ENCODE peak calls at places on chromosome 3, in six cellular contexts. S is K562, Z is esophagus muscularis mucosa, V is transverse colon, Q is upper lobe of left lung, W is sigmoid colon. A is an unnamed sample.

GRCh38 chr3:35849496-35849895 is 210.2 kb downstream of the ARPP21 start:
- DNase-seq in S (no peak), Z (no peak), V (no peak), Q (no peak), W (no peak), A (no peak)

GRCh38 chr3:109023656-109024254 is 70.1 kb upstream of the GUCA1C start:
- DNase-seq in S (peak; percentile 23), Z (no peak), V (peak; percentile 22), Q (no peak), W (no peak), A (no peak)

GRCh38 chr3:97579365-97579764 is 185.2 kb upstream of the ARL6 start:
- DNase-seq in S (no peak), Z (no peak), V (no peak), Q (no peak), W (no peak), A (no peak)

GRCh38 chr3:21392521-21392920 is 358.5 kb downstream of the ZNF385D start:
- DNase-seq in S (no peak), Z (no peak), V (no peak), Q (no peak), W (no peak), A (no peak)

GRCh38 chr3:121073011-121073410 is 165.0 kb downstream of the STXBP5L start:
- DNase-seq in S (no peak), Z (no peak), V (no peak), Q (no peak), W (no peak), A (no peak)

GRCh38 chr3:17231537-17232261 is 346.9 kb downstream of the PLCL2 start:
- DNase-seq in S (no peak), Z (no peak), V (no peak), Q (no peak), W (no peak), A (no peak)

GRCh38 chr3:53350652-53351051 is 3.3 kb upstream of the DCP1A start:
- DNase-seq in S (peak; percentile 87), Z (no peak), V (peak; percentile 59), Q (no peak), W (no peak), A (no peak)

GRCh38 chr3:157542711-157543485 is 39.7 kb upstream of the VEPH1 start:
- DNase-seq in S (no peak), Z (no peak), V (peak; percentile 83), Q (peak; percentile 85), W (peak; percentile 86), A (peak; percentile 62)

GRCh38 chr3:63295356-63295755 is 17.2 kb downstream of the SYNPR start:
- DNase-seq in S (no peak), Z (no peak), V (no peak), Q (no peak), W (no peak), A (no peak)

GRCh38 chr3:45631486-45631885 is 36.9 kb downstream of the LIMD1 start:
- DNase-seq in S (peak; percentile 87), Z (no peak), V (no peak), Q (no peak), W (no peak), A (no peak)

GRCh38 chr3:150495149-150495548 is 51.1 kb downstream of the SERP1 start:
- DNase-seq in S (peak; percentile 57), Z (no peak), V (no peak), Q (no peak), W (no peak), A (no peak)

GRCh38 chr3:105538483-105538882 is 171.8 kb downstream of the ALCAM start:
- DNase-seq in S (no peak), Z (no peak), V (no peak), Q (no peak), W (no peak), A (no peak)

GRCh38 chr3:131370935-131371698 is 10.5 kb upstream of the NUDT16 start:
- DNase-seq in S (no peak), Z (no peak), V (no peak), Q (no peak), W (no peak), A (no peak)

GRCh38 chr3:119148493-119149180 is 2.7 kb downstream of the TEX55 start:
- DNase-seq in S (no peak), Z (no peak), V (no peak), Q (no peak), W (no peak), A (no peak)

GRCh38 chr3:53071882-53072431 is 26.1 kb upstream of the SFMBT1 start:
- DNase-seq in S (peak; percentile 56), Z (no peak), V (no peak), Q (no peak), W (peak; percentile 57), A (no peak)

GRCh38 chr3:198079771-198080520 is 119.9 kb downstream of the LMLN start:
- DNase-seq in S (peak; percentile 78), Z (no peak), V (peak; percentile 9), Q (no peak), W (no peak), A (no peak)

GRCh38 chr3:34011171-34012101 is 213.0 kb downstream of the PDCD6IP start:
- DNase-seq in S (peak; percentile 57), Z (no peak), V (no peak), Q (no peak), W (no peak), A (no peak)

GRCh38 chr3:152183473-152183872 is 85.3 kb upstream of the MBNL1 start:
- DNase-seq in S (peak; percentile 88), Z (no peak), V (no peak), Q (no peak), W (no peak), A (peak; percentile 33)

GRCh38 chr3:151124476-151124875 is 39.0 kb downstream of the MED12L start:
- DNase-seq in S (no peak), Z (no peak), V (no peak), Q (no peak), W (no peak), A (no peak)

GRCh38 chr3:185465471-185465870 is 33.4 kb downstream of the TMEM41A start:
- DNase-seq in S (no peak), Z (no peak), V (no peak), Q (no peak), W (no peak), A (no peak)

GRCh38 chr3:16697437-16698258 is 92.4 kb upstream of the DAZL start:
- DNase-seq in S (no peak), Z (no peak), V (no peak), Q (no peak), W (no peak), A (no peak)

GRCh38 chr3:11808231-11808630 is 38.5 kb downstream of the TAMM41 start:
- DNase-seq in S (no peak), Z (no peak), V (peak; percentile 9), Q (no peak), W (peak; percentile 68), A (no peak)

GRCh38 chr3:24226402-24226801 is 268.2 kb downstream of the THRB start:
- DNase-seq in S (no peak), Z (no peak), V (no peak), Q (no peak), W (no peak), A (no peak)

GRCh38 chr3:99929409-99930139 is 111.9 kb downstream of the CMSS1 start:
- DNase-seq in S (no peak), Z (no peak), V (peak; percentile 33), Q (no peak), W (peak; percentile 77), A (peak; percentile 63)

GRCh38 chr3:43031490-43032216 is 52.5 kb downstream of the GASK1A start:
- DNase-seq in S (no peak), Z (no peak), V (no peak), Q (peak; percentile 33), W (peak; percentile 80), A (peak; percentile 60)

GRCh38 chr3:51691021-51691420 is 15.8 kb upstream of the GRM2 start:
- DNase-seq in S (no peak), Z (no peak), V (no peak), Q (no peak), W (no peak), A (no peak)
- H3K4me1 ChIP-seq in S (peaks cover 6% of the 10 kb centered on the region), Z (peaks cover 40% of the 10 kb centered on the region), V (no peaks in the 10 kb centered on the region), Q (peaks cover 15% of the 10 kb centered on the region), W (no peaks in the 10 kb centered on the region), A (peaks cover 13% of the 10 kb centered on the region)

GRCh38 chr3:140823106-140823505 is 118.5 kb upstream of the SLC25A36 start:
- DNase-seq in S (no peak), Z (no peak), V (no peak), Q (no peak), W (no peak), A (no peak)

GRCh38 chr3:140822381-140823047 is 119.1 kb upstream of the SLC25A36 start:
- DNase-seq in S (no peak), Z (no peak), V (no peak), Q (no peak), W (no peak), A (no peak)

GRCh38 chr3:140816372-140816771 is 125.3 kb upstream of the SLC25A36 start:
- DNase-seq in S (no peak), Z (no peak), V (no peak), Q (no peak), W (no peak), A (no peak)

GRCh38 chr3:140816804-140817203 is 124.8 kb upstream of the SLC25A36 start:
- DNase-seq in S (no peak), Z (no peak), V (no peak), Q (no peak), W (no peak), A (no peak)

GRCh38 chr3:140821493-140821892 is 120.1 kb upstream of the SLC25A36 start:
- DNase-seq in S (no peak), Z (no peak), V (no peak), Q (no peak), W (no peak), A (no peak)
- TF ChIP-seq EP300 in S (no peak), Z (no peak), V (no peak), Q (no peak), W (no peak), A (no peak)

GRCh38 chr3:135460273-135460672 is 505.3 kb upstream of the PPP2R3A start:
- DNase-seq in S (no peak), Z (no peak), V (no peak), Q (no peak), W (no peak), A (no peak)

GRCh38 chr3:135456182-135456790 is 509.2 kb upstream of the PPP2R3A start:
- DNase-seq in S (no peak), Z (peak; percentile 92), V (no peak), Q (no peak), W (no peak), A (no peak)

GRCh38 chr3:135454890-135455289 is 510.6 kb upstream of the PPP2R3A start:
- DNase-seq in S (no peak), Z (no peak), V (no peak), Q (no peak), W (no peak), A (no peak)

GRCh38 chr3:135453333-135453732 is 512.2 kb upstream of the PPP2R3A start:
- DNase-seq in S (no peak), Z (peak; percentile 80), V (no peak), Q (no peak), W (no peak), A (no peak)

DNA sequence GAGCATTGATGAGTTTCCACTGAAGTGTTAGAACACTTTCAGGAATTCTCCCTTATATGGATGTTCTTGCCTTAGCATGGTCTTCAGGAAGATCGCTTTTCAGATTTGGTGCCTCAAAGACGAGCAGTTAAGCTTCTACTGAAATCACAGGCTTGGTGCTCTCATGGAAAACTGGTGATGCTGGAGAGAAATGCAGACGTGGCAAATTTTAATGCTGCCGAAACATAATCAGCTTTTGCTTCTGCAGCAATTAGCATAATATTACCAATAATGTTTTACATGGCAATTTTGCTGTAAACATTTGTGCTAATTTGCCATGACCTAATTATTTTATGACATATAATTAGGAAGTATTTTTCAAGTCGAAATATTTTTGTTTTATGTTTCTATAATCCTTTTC is 507.0 kb upstream of the PPP2R3A start:
- DNase-seq in S (no peak), Z (no peak), V (no peak), Q (no peak), W (no peak), A (no peak)
- H3K9me3 ChIP-seq in S (no peaks in the 10 kb centered on the region), Z (no peaks in the 10 kb centered on the region), V (no peaks in the 10 kb centered on the region), Q (no peaks in the 10 kb centered on the region), W (no peaks in the 10 kb centered on the region), A (no peaks in the 10 kb centered on the region)

GRCh38 chr3:194269610-194270145 is 81.5 kb downstream of the CPN2 start:
- DNase-seq in S (peak; percentile 45), Z (peak; percentile 96), V (peak; percentile 64), Q (peak; percentile 79), W (peak; percentile 93), A (peak; percentile 60)
- H3K4me1 ChIP-seq in S (peaks cover 50% of the 10 kb centered on the region), Z (peaks cover 62% of the 10 kb centered on the region), V (peaks cover 19% of the 10 kb centered on the region), Q (peaks cover 49% of the 10 kb centered on the region), W (no peaks in the 10 kb centered on the region), A (peaks cover 82% of the 10 kb centered on the region)

A was measured in tibial nerve.